ENCODE peak calls at places on chromosome 2, in four cellular contexts. N is transverse colon, S is tibial nerve, Z is spleen. P is an unnamed sample.

GRCh38 chr2:100632021-100632420 is 69.2 kb downstream of the PDCL3 start:
- DNase-seq in S (no peak), Z (no peak), N (no peak), P (no peak)

GRCh38 chr2:15845737-15846405 is 94.5 kb upstream of the MYCN start:
- DNase-seq in Z (no peak), N (no peak), S (no peak), P (no peak)

GRCh38 chr2:152942940-152943440 is 224.6 kb downstream of the ARL6IP6 start:
- DNase-seq in N (no peak), Z (no peak), S (no peak), P (no peak)

GRCh38 chr2:112621792-112622527 is 23.8 kb upstream of the SLC20A1 start:
- DNase-seq in N (no peak), Z (no peak), S (no peak), P (no peak)

GRCh38 chr2:10721344-10722251 is at the start of gene ATP6V1C2:
- DNase-seq in N (peak; percentile 78), Z (peak; percentile 80), S (no peak), P (no peak)

GRCh38 chr2:23806665-23807064 is 120.3 kb downstream of the ATAD2B start:
- DNase-seq in N (no peak), S (no peak), Z (no peak), P (no peak)

GRCh38 chr2:72150157-72150960 is 2.7 kb upstream of the CYP26B1 start:
- DNase-seq in N (peak; percentile 86), S (peak; percentile 63), Z (peak; percentile 87), P (no peak)

GRCh38 chr2:112480540-112481049 is 1.4 kb upstream of the TTL start:
- DNase-seq in S (no peak), N (peak; percentile 13), Z (no peak), P (no peak)

GRCh38 chr2:98543842-98544241 is 64.5 kb downstream of the COA5 start:
- DNase-seq in Z (peak; percentile 44), N (no peak), S (no peak), P (no peak)

GRCh38 chr2:98896416-98896815 is 39.6 kb downstream of the CRACDL start:
- DNase-seq in N (no peak), Z (no peak), S (no peak), P (no peak)

GRCh38 chr2:207142461-207142860 is 23.3 kb downstream of the KLF7 start:
- DNase-seq in Z (no peak), S (no peak), N (no peak), P (no peak)

GRCh38 chr2:68516051-68516771 is 48.8 kb downstream of the APLF start:
- DNase-seq in S (no peak), Z (no peak), N (no peak), P (no peak)

GRCh38 chr2:194826241-194826640 is 830.8 kb upstream of the SLC39A10 start:
- DNase-seq in S (no peak), N (no peak), Z (no peak), P (no peak)

GRCh38 chr2:216404010-216404618 is 8.2 kb upstream of the SMARCAL1 start:
- DNase-seq in N (peak; percentile 36), S (peak; percentile 25), Z (no peak), P (no peak)

GRCh38 chr2:135030826-135031225 is 16.4 kb downstream of the MAP3K19 start:
- DNase-seq in N (no peak), Z (no peak), S (no peak), P (no peak)

GRCh38 chr2:109200616-109201464 is 71.8 kb downstream of the SH3RF3 start:
- DNase-seq in Z (no peak), N (no peak), S (no peak), P (no peak)

GRCh38 chr2:240205348-240205747 is 64.9 kb upstream of the OTOS start:
- DNase-seq in N (no peak), S (no peak), Z (peak; percentile 34), P (no peak)

GRCh38 chr2:119680457-119681195 is 1.6 kb downstream of the TMEM177 start:
- DNase-seq in Z (peak; percentile 69), S (no peak), N (no peak), P (no peak)

GRCh38 chr2:204272089-204272488 is 273.2 kb upstream of the PARD3B start:
- DNase-seq in N (no peak), S (no peak), Z (no peak), P (no peak)

GRCh38 chr2:167490394-167490793 is 602.1 kb downstream of the XIRP2 start:
- DNase-seq in S (no peak), Z (no peak), N (no peak), P (no peak)

GRCh38 chr2:134175834-134176233 is 78.0 kb upstream of the MGAT5 start:
- DNase-seq in S (no peak), N (no peak), Z (no peak), P (no peak)

GRCh38 chr2:69489793-69490192 is 52.6 kb upstream of the NFU1 start:
- DNase-seq in S (no peak), Z (no peak), N (no peak), P (no peak)

GRCh38 chr2:96927420-96928171 is 57.7 kb upstream of the SEMA4C start:
- DNase-seq in Z (no peak), S (no peak), N (peak; percentile 52), P (no peak)

GRCh38 chr2:176269319-176270099 is at the start of gene MTX2:
- DNase-seq in S (peak; percentile 30), Z (peak; percentile 95), N (peak; percentile 83), P (no peak)
- TF ChIP-seq POLR2A in S (no peak), Z (no peak), N (peak; percentile 75), P (no peak)

GRCh38 chr2:221969087-221969829 is 329.5 kb downstream of the PAX3 start:
- DNase-seq in S (no peak), N (no peak), Z (no peak), P (no peak)
- TF ChIP-seq POLR2A in S (no peak), N (no peak), Z (no peak), P (no peak)

GRCh38 chr2:74216642-74217041 is 18.2 kb downstream of the MTHFD2 start:
- DNase-seq in S (no peak), N (no peak), Z (no peak), P (no peak)

GRCh38 chr2:74221091-74221490 is 22.7 kb downstream of the MTHFD2 start:
- DNase-seq in S (no peak), N (no peak), Z (no peak), P (no peak)

GRCh38 chr2:74222300-74222650 is 23.9 kb downstream of the MTHFD2 start:
- DNase-seq in S (no peak), Z (no peak), N (no peak), P (no peak)

GRCh38 chr2:74221604-74222299 is 23.3 kb downstream of the MTHFD2 start:
- DNase-seq in N (no peak), S (no peak), Z (no peak), P (no peak)

GRCh38 chr2:74219846-74220486 is 21.6 kb downstream of the MTHFD2 start:
- DNase-seq in Z (no peak), N (no peak), S (no peak), P (no peak)
- TF ChIP-seq POLR2A in Z (no peak), N (no peak), S (no peak), P (no peak)

GRCh38 chr2:231228974-231229373 is 30.5 kb downstream of the ARMC9 start:
- DNase-seq in S (no peak), N (no peak), Z (no peak), P (no peak)

GRCh38 chr2:231228223-231228622 is 29.8 kb downstream of the ARMC9 start:
- DNase-seq in S (no peak), Z (no peak), N (no peak), P (no peak)

GRCh38 chr2:231223458-231223970 is 25.1 kb downstream of the ARMC9 start:
- DNase-seq in Z (no peak), N (no peak), S (no peak), P (no peak)

GRCh38 chr2:231223001-231223375 is 24.6 kb downstream of the ARMC9 start:
- DNase-seq in Z (no peak), S (no peak), N (no peak), P (no peak)

DNA sequence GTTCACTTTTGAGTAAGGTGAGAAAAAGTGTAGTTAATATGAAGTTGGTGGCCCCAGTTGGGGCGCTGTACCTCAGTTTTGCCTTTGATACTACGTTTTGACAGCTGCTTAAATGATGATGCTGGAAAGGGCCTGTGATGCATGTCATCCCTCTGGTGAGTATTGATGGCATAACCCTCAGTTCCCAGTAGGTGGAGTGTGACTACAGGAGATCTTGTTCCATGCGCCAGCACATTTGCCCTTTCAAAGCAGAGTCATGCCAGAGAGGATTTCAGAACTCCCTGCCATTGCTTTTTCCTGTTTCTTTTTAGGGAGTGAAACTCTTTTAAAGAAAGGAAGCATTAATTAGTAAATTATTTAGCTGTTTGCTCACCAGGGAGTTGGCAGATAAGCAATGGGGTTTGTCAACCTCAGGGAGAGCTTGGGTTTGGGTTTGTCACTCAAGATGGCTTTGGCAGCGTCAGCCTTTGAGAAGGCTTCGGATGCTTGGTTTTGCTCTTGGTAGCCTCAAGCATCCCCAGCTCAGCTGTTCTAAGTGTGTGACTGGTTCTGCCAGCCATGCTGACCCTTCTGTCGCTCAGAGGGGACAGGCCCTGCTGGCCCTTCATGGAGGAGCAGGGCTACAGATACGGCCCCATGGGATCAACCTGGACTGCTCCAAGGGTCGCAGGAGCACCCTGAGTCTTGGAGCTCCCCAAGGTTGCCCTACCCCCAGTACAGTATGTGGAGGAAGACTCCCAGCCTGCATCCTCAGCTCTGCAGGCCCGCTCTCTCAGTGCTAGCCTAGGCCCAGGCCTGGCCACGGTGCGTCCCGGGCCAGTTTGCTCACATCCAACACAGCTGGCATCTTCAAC is 29.1 kb downstream of the ARMC9 start:
- DNase-seq in N (peak; percentile 67), Z (no peak), S (no peak), P (no peak)
- TF ChIP-seq POLR2A in N (no peak), Z (no peak), S (no peak), P (no peak)

DNA sequence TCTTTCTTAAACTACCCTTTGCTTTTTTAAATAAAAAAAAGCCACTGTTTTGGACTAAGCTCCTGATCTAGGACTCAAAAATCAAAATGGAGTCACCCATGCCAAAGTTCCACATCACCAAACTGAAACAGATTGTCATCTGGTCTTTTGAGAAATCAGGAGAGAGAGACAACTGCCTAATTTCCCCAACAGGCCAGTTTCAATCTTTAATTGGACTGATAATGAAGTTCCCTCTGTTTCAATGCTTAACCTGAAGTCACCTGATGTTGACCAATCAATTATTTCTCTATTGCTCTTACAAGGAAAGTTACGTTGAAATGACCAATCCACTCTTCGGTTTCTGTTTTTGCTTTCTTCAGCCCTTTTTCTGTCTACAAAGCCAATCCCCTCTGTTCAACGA is 95.0 kb upstream of the CD302 start:
- DNase-seq in N (no peak), Z (no peak), S (no peak), P (no peak)
- TF ChIP-seq POLR2A in N (no peak), Z (no peak), S (no peak), P (no peak)

DNA sequence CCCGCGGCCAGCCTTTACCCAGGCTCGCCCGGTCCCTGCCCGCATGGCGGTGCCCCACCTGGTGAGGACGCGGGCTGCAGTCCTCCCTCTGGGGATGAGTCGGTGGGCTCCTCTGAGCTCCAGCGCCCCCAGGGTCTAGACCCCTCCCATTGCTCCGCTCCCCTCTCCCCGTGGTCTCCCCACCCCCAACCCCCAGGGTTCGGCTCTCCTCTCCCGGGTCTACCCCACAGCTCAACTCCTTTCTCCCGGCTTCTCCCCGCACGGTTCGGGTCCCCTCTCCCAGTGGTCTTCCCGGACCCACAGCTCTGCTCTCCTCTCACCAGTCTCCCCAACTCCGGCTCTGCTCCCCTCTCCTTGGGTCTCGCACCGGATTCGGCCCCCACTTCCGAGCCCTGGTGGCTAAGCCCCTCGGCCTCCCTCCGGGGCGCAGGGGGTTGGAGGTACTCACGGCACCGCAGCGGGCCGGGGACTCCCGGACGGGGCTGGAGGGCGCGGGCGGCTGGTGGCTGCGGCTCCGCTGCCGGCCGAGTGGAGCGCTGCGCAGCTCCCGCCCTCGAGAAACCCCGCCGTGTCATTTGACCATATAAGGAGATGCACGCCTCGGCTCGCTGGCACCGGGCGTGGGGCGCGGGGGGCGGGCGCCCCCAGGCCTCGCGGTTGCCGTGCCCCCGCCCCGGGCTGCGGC is at the start of gene FHL2:
- DNase-seq in N (peak; percentile 78), Z (peak; percentile 86), S (peak; percentile 37), P (no peak)
- TF ChIP-seq POLR2A in N (peak; percentile 96), Z (no peak), S (peak; percentile 67), P (peak; percentile 53)